ENCODE peak calls at places on chromosome 10, in six cellular contexts. One of them, this sample, is unnamed.

GRCh38 chr10:110671788-110672579 is 27.8 kb downstream of the RBM20 start:
- DNase-seq in DMS153: peak; percentile 38
- DNase-seq in ELR: peak; percentile 88
- DNase-seq in stimulated activated CD4-positive, alpha-beta T cell treated with anti-CD3 and anti-CD28 coated beads, Interleukin-2, amount 100 ng/mL, for 48 hours: peak; percentile 72
- DNase-seq in GM23248: peak; percentile 89
- DNase-seq in heart right ventricle: peak; percentile 75
- DNase-seq in this sample: peak; percentile 63

GRCh38 chr10:45625879-45626278 is 46.7 kb downstream of the ZFAND4 start:
- DNase-seq in heart right ventricle: no peak
- DNase-seq in DMS153: no peak
- DNase-seq in GM23248: no peak
- DNase-seq in ELR: no peak
- DNase-seq in stimulated activated CD4-positive, alpha-beta T cell treated with anti-CD3 and anti-CD28 coated beads, Interleukin-2, amount 100 ng/mL, for 48 hours: no peak
- DNase-seq in this sample: no peak

GRCh38 chr10:114879541-114880158 is 58.1 kb downstream of the FHIP2A start:
- DNase-seq in heart right ventricle: peak; percentile 19
- DNase-seq in GM23248: peak; percentile 49
- DNase-seq in ELR: peak; percentile 54
- DNase-seq in DMS153: no peak
- DNase-seq in stimulated activated CD4-positive, alpha-beta T cell treated with anti-CD3 and anti-CD28 coated beads, Interleukin-2, amount 100 ng/mL, for 48 hours: peak; percentile 23
- DNase-seq in this sample: no peak

GRCh38 chr10:6204063-6204340 is 1.3 kb downstream of the PFKFB3 start:
- DNase-seq in GM23248: peak; percentile 45
- DNase-seq in DMS153: no peak
- DNase-seq in stimulated activated CD4-positive, alpha-beta T cell treated with anti-CD3 and anti-CD28 coated beads, Interleukin-2, amount 100 ng/mL, for 48 hours: peak; percentile 51
- DNase-seq in ELR: peak; percentile 52
- DNase-seq in heart right ventricle: peak; percentile 55
- DNase-seq in this sample: no peak

GRCh38 chr10:70324341-70324861 is 40.6 kb upstream of the NPFFR1 start:
- DNase-seq in heart right ventricle: no peak
- DNase-seq in GM23248: no peak
- DNase-seq in DMS153: no peak
- DNase-seq in ELR: no peak
- DNase-seq in stimulated activated CD4-positive, alpha-beta T cell treated with anti-CD3 and anti-CD28 coated beads, Interleukin-2, amount 100 ng/mL, for 48 hours: no peak
- DNase-seq in this sample: no peak

GRCh38 chr10:123798856-123799255 is 92.8 kb downstream of the CPXM2 start:
- DNase-seq in heart right ventricle: no peak
- DNase-seq in ELR: no peak
- DNase-seq in DMS153: peak; percentile 28
- DNase-seq in stimulated activated CD4-positive, alpha-beta T cell treated with anti-CD3 and anti-CD28 coated beads, Interleukin-2, amount 100 ng/mL, for 48 hours: no peak
- DNase-seq in GM23248: no peak
- DNase-seq in this sample: no peak

GRCh38 chr10:44361080-44361479 is 23.8 kb downstream of the CXCL12 start:
- DNase-seq in stimulated activated CD4-positive, alpha-beta T cell treated with anti-CD3 and anti-CD28 coated beads, Interleukin-2, amount 100 ng/mL, for 48 hours: no peak
- DNase-seq in DMS153: no peak
- DNase-seq in ELR: no peak
- DNase-seq in GM23248: peak; percentile 65
- DNase-seq in heart right ventricle: no peak
- DNase-seq in this sample: peak; percentile 68

GRCh38 chr10:132588301-132589013 is 50.9 kb downstream of the INPP5A start:
- DNase-seq in DMS153: no peak
- DNase-seq in heart right ventricle: peak; percentile 61
- DNase-seq in stimulated activated CD4-positive, alpha-beta T cell treated with anti-CD3 and anti-CD28 coated beads, Interleukin-2, amount 100 ng/mL, for 48 hours: peak; percentile 36
- DNase-seq in ELR: no peak
- DNase-seq in GM23248: peak; percentile 16
- DNase-seq in this sample: peak; percentile 46

GRCh38 chr10:47033541-47034270 is 122.5 kb downstream of the PTPN20 start:
- DNase-seq in DMS153: no peak
- DNase-seq in stimulated activated CD4-positive, alpha-beta T cell treated with anti-CD3 and anti-CD28 coated beads, Interleukin-2, amount 100 ng/mL, for 48 hours: no peak
- DNase-seq in GM23248: no peak
- DNase-seq in ELR: no peak
- DNase-seq in heart right ventricle: no peak
- DNase-seq in this sample: no peak

GRCh38 chr10:110524864-110525242 is 27.1 kb downstream of the DUSP5 start:
- DNase-seq in stimulated activated CD4-positive, alpha-beta T cell treated with anti-CD3 and anti-CD28 coated beads, Interleukin-2, amount 100 ng/mL, for 48 hours: no peak
- DNase-seq in DMS153: no peak
- DNase-seq in GM23248: no peak
- DNase-seq in heart right ventricle: no peak
- DNase-seq in ELR: no peak
- DNase-seq in this sample: no peak

GRCh38 chr10:90398551-90398950 is 459.3 kb downstream of the HTR7 start:
- DNase-seq in heart right ventricle: no peak
- DNase-seq in DMS153: no peak
- DNase-seq in stimulated activated CD4-positive, alpha-beta T cell treated with anti-CD3 and anti-CD28 coated beads, Interleukin-2, amount 100 ng/mL, for 48 hours: no peak
- DNase-seq in ELR: no peak
- DNase-seq in GM23248: no peak
- DNase-seq in this sample: no peak

GRCh38 chr10:132562177-132562915 is 24.8 kb downstream of the INPP5A start:
- DNase-seq in stimulated activated CD4-positive, alpha-beta T cell treated with anti-CD3 and anti-CD28 coated beads, Interleukin-2, amount 100 ng/mL, for 48 hours: no peak
- DNase-seq in GM23248: no peak
- DNase-seq in DMS153: no peak
- DNase-seq in ELR: no peak
- DNase-seq in heart right ventricle: no peak
- DNase-seq in this sample: no peak

GRCh38 chr10:3192856-3193635 is 20.5 kb upstream of the PITRM1 start:
- DNase-seq in DMS153: peak; percentile 49
- DNase-seq in stimulated activated CD4-positive, alpha-beta T cell treated with anti-CD3 and anti-CD28 coated beads, Interleukin-2, amount 100 ng/mL, for 48 hours: peak; percentile 38
- DNase-seq in heart right ventricle: no peak
- DNase-seq in ELR: peak; percentile 75
- DNase-seq in GM23248: peak; percentile 86
- DNase-seq in this sample: peak; percentile 73

GRCh38 chr10:116241642-116242405 is 31.2 kb downstream of the GFRA1 start:
- DNase-seq in DMS153: no peak
- DNase-seq in heart right ventricle: no peak
- DNase-seq in stimulated activated CD4-positive, alpha-beta T cell treated with anti-CD3 and anti-CD28 coated beads, Interleukin-2, amount 100 ng/mL, for 48 hours: no peak
- DNase-seq in ELR: no peak
- DNase-seq in GM23248: peak; percentile 6
- DNase-seq in this sample: peak; percentile 66

GRCh38 chr10:133274751-133275682 is 1.7 kb downstream of the ADAM8 start:
- DNase-seq in heart right ventricle: no peak
- DNase-seq in GM23248: peak; percentile 23
- DNase-seq in ELR: peak; percentile 69
- DNase-seq in stimulated activated CD4-positive, alpha-beta T cell treated with anti-CD3 and anti-CD28 coated beads, Interleukin-2, amount 100 ng/mL, for 48 hours: peak; percentile 70
- DNase-seq in DMS153: no peak
- DNase-seq in this sample: no peak

GRCh38 chr10:48205918-48206317 is 68.6 kb downstream of the FRMPD2 start:
- DNase-seq in heart right ventricle: no peak
- DNase-seq in ELR: no peak
- DNase-seq in GM23248: peak; percentile 14
- DNase-seq in stimulated activated CD4-positive, alpha-beta T cell treated with anti-CD3 and anti-CD28 coated beads, Interleukin-2, amount 100 ng/mL, for 48 hours: no peak
- DNase-seq in DMS153: no peak
- DNase-seq in this sample: peak; percentile 6

GRCh38 chr10:80516506-80517075 is 21.1 kb upstream of the SH2D4B start:
- DNase-seq in ELR: no peak
- DNase-seq in heart right ventricle: no peak
- DNase-seq in GM23248: no peak
- DNase-seq in stimulated activated CD4-positive, alpha-beta T cell treated with anti-CD3 and anti-CD28 coated beads, Interleukin-2, amount 100 ng/mL, for 48 hours: no peak
- DNase-seq in DMS153: no peak
- DNase-seq in this sample: no peak

This sample was measured in AG10803.